ENCODE peak calls at places on chromosome 5, in five cellular contexts. Y is H1, N is GM12878, K is K562, T is GM12891. F is an unnamed sample.

GRCh38 chr5:159905496-159905895 is 10.8 kb upstream of the ADRA1B start:
- DNase-seq in Y (no peak), N (no peak), K (no peak), T (no peak), F (no peak)

GRCh38 chr5:124650960-124651662 is 95.3 kb downstream of the ZNF608 start:
- DNase-seq in Y (no peak), N (no peak), K (peak; percentile 27), T (no peak), F (no peak)

GRCh38 chr5:149358294-149358651 is 427 bp downstream of the PCYOX1L start:
- DNase-seq in Y (no peak), N (no peak), K (no peak), T (no peak), F (no peak)

GRCh38 chr5:100854594-100854993 is 48.5 kb downstream of the ST8SIA4 start:
- DNase-seq in Y (no peak), N (no peak), K (no peak), T (no peak), F (no peak)

GRCh38 chr5:9605459-9605858 is 24.7 kb downstream of the TAS2R1 start:
- DNase-seq in Y (no peak), N (no peak), K (no peak), T (no peak), F (no peak)

GRCh38 chr5:151110992-151111391 is 30.2 kb upstream of the TNIP1 start:
- DNase-seq in Y (no peak), N (no peak), K (no peak), T (no peak), F (no peak)

GRCh38 chr5:151949909-151950308 is 25.3 kb upstream of the GLRA1 start:
- DNase-seq in Y (no peak), N (no peak), K (no peak), T (no peak), F (no peak)

GRCh38 chr5:172542651-172543131 is 88.4 kb upstream of the SH3PXD2B start:
- DNase-seq in Y (no peak), N (no peak), K (no peak), T (no peak), F (no peak)

GRCh38 chr5:15715966-15716365 is 216.0 kb downstream of the FBXL7 start:
- DNase-seq in Y (no peak), N (no peak), K (no peak), T (no peak), F (no peak)

GRCh38 chr5:88680253-88681132 is 202.5 kb downstream of the MEF2C start:
- DNase-seq in Y (no peak), N (no peak), K (peak; percentile 86), T (peak; percentile 73), F (peak; percentile 88)

GRCh38 chr5:132365213-132365612 is 4.3 kb upstream of the SLC22A5 start:
- DNase-seq in Y (no peak), N (no peak), K (peak; percentile 66), T (no peak), F (no peak)

GRCh38 chr5:141795421-141795820 is 82.8 kb downstream of the PCDH1 start:
- DNase-seq in Y (no peak), N (no peak), K (no peak), T (no peak), F (no peak)

GRCh38 chr5:139805545-139805944 is 9.9 kb downstream of the PSD2 start:
- DNase-seq in Y (no peak), N (no peak), K (no peak), T (no peak), F (no peak)

GRCh38 chr5:72451771-72452505 is 55.3 kb downstream of the ZNF366 start:
- DNase-seq in Y (no peak), N (peak; percentile 75), K (no peak), T (no peak), F (no peak)

GRCh38 chr5:160380041-160380440 is 9.6 kb upstream of the C1QTNF2 start:
- DNase-seq in Y (no peak), N (no peak), K (no peak), T (no peak), F (no peak)

GRCh38 chr5:40681351-40682311 is 1.9 kb downstream of the PTGER4 start:
- DNase-seq in Y (no peak), N (no peak), K (no peak), T (no peak), F (peak; percentile 23)

GRCh38 chr5:112329429-112330090 is 89.5 kb downstream of the EPB41L4A start:
- DNase-seq in Y (no peak), N (peak; percentile 38), K (no peak), T (peak; percentile 21), F (peak; percentile 13)

GRCh38 chr5:132385321-132386105 is 16.0 kb downstream of the SLC22A5 start:
- DNase-seq in Y (no peak), N (peak; percentile 39), K (no peak), T (no peak), F (peak; percentile 35)

GRCh38 chr5:150801117-150801927 is 22.8 kb downstream of the SMIM3 start:
- DNase-seq in Y (no peak), N (no peak), K (peak; percentile 43), T (no peak), F (no peak)

GRCh38 chr5:180201051-180201987 is 7.7 kb downstream of the RASGEF1C start:
- DNase-seq in Y (peak; percentile 29), N (no peak), K (peak; percentile 63), T (no peak), F (no peak)

GRCh38 chr5:57298295-57298984 is 124.6 kb downstream of the GPBP1 start:
- DNase-seq in Y (no peak), N (peak; percentile 34), K (peak; percentile 60), T (peak; percentile 35), F (no peak)

GRCh38 chr5:20974423-20974822 is 986.4 kb upstream of the CDH18 start:
- DNase-seq in Y (no peak), N (no peak), K (no peak), T (no peak), F (no peak)

GRCh38 chr5:157820593-157821252 is 38.2 kb downstream of the CLINT1 start:
- DNase-seq in Y (no peak), N (no peak), K (peak; percentile 19), T (no peak), F (no peak)

GRCh38 chr5:127957701-127958190 is 125.8 kb upstream of the SLC12A2 start:
- DNase-seq in Y (no peak), N (no peak), K (no peak), T (no peak), F (no peak)

GRCh38 chr5:125699860-125700259 is 723.3 kb upstream of the GRAMD2B start:
- DNase-seq in Y (no peak), N (no peak), K (no peak), T (no peak), F (no peak)

GRCh38 chr5:131751551-131751950 is 45.3 kb downstream of the FNIP1 start:
- DNase-seq in Y (no peak), N (no peak), K (no peak), T (no peak), F (no peak)

GRCh38 chr5:116144103-116144502 is 59.3 kb downstream of the COMMD10 start:
- DNase-seq in Y (no peak), N (no peak), K (no peak), T (no peak), F (no peak)

GRCh38 chr5:122076023-122076422 is 2.0 kb downstream of the LOX start:
- DNase-seq in Y (no peak), N (no peak), K (no peak), T (no peak), F (no peak)

GRCh38 chr5:44189255-44189654 is 200.0 kb downstream of the FGF10 start:
- DNase-seq in Y (no peak), N (no peak), K (no peak), T (no peak), F (no peak)

GRCh38 chr5:119385136-119386128 is 29.6 kb downstream of the TNFAIP8 start:
- DNase-seq in Y (no peak), N (no peak), K (no peak), T (no peak), F (no peak)

GRCh38 chr5:14967166-14967565 is 95.6 kb upstream of the ANKH start:
- DNase-seq in Y (no peak), N (no peak), K (no peak), T (no peak), F (no peak)

GRCh38 chr5:32319392-32319791 is 6.7 kb upstream of the MTMR12 start:
- DNase-seq in Y (no peak), N (no peak), K (no peak), T (no peak), F (no peak)

GRCh38 chr5:17897776-17898175 is 263.5 kb downstream of the TAF11L14 start:
- DNase-seq in Y (no peak), N (no peak), K (no peak), T (no peak), F (no peak)

GRCh38 chr5:44568519-44568918 is 179.3 kb upstream of the FGF10 start:
- DNase-seq in Y (no peak), N (no peak), K (no peak), T (no peak), F (no peak)

GRCh38 chr5:139795074-139796001 is at the start of gene PSD2:
- DNase-seq in Y (no peak), N (no peak), K (peak; percentile 81), T (peak; percentile 53), F (no peak)

GRCh38 chr5:151222769-151223446 is 984 bp downstream of the CCDC69 start:
- DNase-seq in Y (no peak), N (no peak), K (peak; percentile 44), T (peak; percentile 53), F (peak; percentile 61)

GRCh38 chr5:139296862-139297326 is 3.4 kb downstream of the MATR3 start:
- DNase-seq in Y (no peak), N (no peak), K (no peak), T (no peak), F (no peak)

GRCh38 chr5:141846031-141846430 is 32.2 kb downstream of the PCDH1 start:
- DNase-seq in Y (no peak), N (no peak), K (peak; percentile 23), T (no peak), F (no peak)

GRCh38 chr5:1009359-1010180 is 968 bp downstream of the NKD2 start:
- DNase-seq in Y (no peak), N (no peak), K (peak; percentile 38), T (no peak), F (no peak)

GRCh38 chr5:1007681-1008450 is 736 bp upstream of the NKD2 start:
- DNase-seq in Y (no peak), N (no peak), K (no peak), T (no peak), F (no peak)

GRCh38 chr5:1007221-1007680 is 1.4 kb upstream of the NKD2 start:
- DNase-seq in Y (no peak), N (no peak), K (peak; percentile 32), T (no peak), F (no peak)

GRCh38 chr5:1010181-1010510 is 1.5 kb downstream of the NKD2 start:
- DNase-seq in Y (no peak), N (no peak), K (peak; percentile 44), T (no peak), F (no peak)

GRCh38 chr5:1008451-1009358 is at the start of gene NKD2:
- DNase-seq in Y (no peak), N (no peak), K (peak; percentile 89), T (peak; percentile 87), F (peak; percentile 83)
- TF ChIP-seq POLR2A in Y (no peak), N (peak; percentile 46), K (no peak), T (no peak), F (no peak)

GRCh38 chr5:78566747-78567449 is 81.7 kb downstream of the LHFPL2 start:
- DNase-seq in Y (no peak), N (no peak), K (no peak), T (no peak), F (no peak)
- TF ChIP-seq TAF1 in Y (no peak), N (no peak), K (no peak), T (no peak), F (no peak)

GRCh38 chr5:92942762-92943161 is 638.3 kb downstream of the NR2F1-AS1 start:
- DNase-seq in Y (no peak), N (no peak), K (no peak), T (no peak), F (no peak)
- TF ChIP-seq POLR2AphosphoS5 in Y (no peak), N (no peak), K (no peak), T (no peak), F (no peak)

GRCh38 chr5:37370864-37371726 is at the start of gene NUP155:
- DNase-seq in Y (peak; percentile 96), N (peak; percentile 87), K (peak; percentile 97), T (peak; percentile 75), F (peak; percentile 78)
- TF ChIP-seq POLR2A in Y (no peak), N (peak; percentile 92), K (peak; percentile 98), T (peak; percentile 94), F (peak; percentile 89)